ENCODE peak calls at places on chromosomes 4 and X, in eight cellular contexts. I is upper lobe of right lung; V is stomach; T is lung; A is OCI-LY7; G is CD8-positive, alpha-beta T cell; C is left ventricle myocardium inferior; K is heart left ventricle. R is an unnamed sample. For H3K9me3 and H3K4me1, the result is how much of the 10 kb centered on the place peaks cover.

GRCh38 chr4:123020285-123020684 is 97.9 kb upstream of the NUDT6 start:
- DNase-seq in T (no peak), A (no peak), K (no peak), G (no peak), I (no peak), C (no peak), V (no peak), R (no peak)

GRCh38 chr4:8095956-8096689 is 62.5 kb downstream of the ABLIM2 start:
- DNase-seq in C (no peak), V (no peak), T (no peak), K (no peak), G (no peak), I (no peak), A (no peak), R (no peak)

GRCh38 chr4:143668930-143669553 is 31.4 kb downstream of the FREM3 start:
- DNase-seq in G (no peak), A (no peak), I (no peak), T (no peak), C (no peak), K (no peak), V (no peak), R (no peak)

GRCh38 chr4:88008624-88009235 is 1.3 kb downstream of the PKD2 start:
- DNase-seq in K (no peak), C (no peak), A (no peak), T (no peak), G (no peak), I (no peak), V (no peak), R (no peak)

GRCh38 chr4:16225681-16225995 is 633 bp downstream of the TAPT1 start:
- DNase-seq in I (no peak), C (no peak), V (no peak), G (no peak), A (no peak), T (no peak), K (no peak), R (no peak)

GRCh38 chr4:569958-570667 is 6.0 kb downstream of the TMEM271 start:
- DNase-seq in C (no peak), G (no peak), T (no peak), V (no peak), A (no peak), K (no peak), I (no peak), R (no peak)

GRCh38 chr4:17468638-17469221 is 43.2 kb downstream of the QDPR start:
- DNase-seq in V (no peak), C (peak), K (no peak), I (no peak), G (no peak), A (peak), T (no peak), R (no peak)

GRCh38 chrX:107324493-107325310 is 118.3 kb downstream of the DNAAF6 start:
- DNase-seq in I (peak), V (no peak), A (peak), K (no peak), C (no peak), G (no peak), T (no peak), R (no peak)

GRCh38 chr4:188647820-188648380 is 508.7 kb downstream of the TRIML1 start:
- DNase-seq in C (no peak), T (no peak), V (no peak), I (no peak), G (no peak), A (no peak), K (no peak), R (no peak)

GRCh38 chr4:130486186-130486585 is 1390.2 kb downstream of the C4orf33 start:
- DNase-seq in I (no peak), A (no peak), G (no peak), C (no peak), K (no peak), T (no peak), V (no peak), R (no peak)

GRCh38 chr4:177554966-177555574 is 112.8 kb upstream of the AGA start:
- DNase-seq in T (no peak), C (no peak), K (no peak), A (peak), I (no peak), V (no peak), G (no peak), R (peak)

GRCh38 chr4:98786866-98787265 is 128.5 kb upstream of the TSPAN5 start:
- DNase-seq in T (no peak), A (no peak), G (no peak), K (no peak), C (no peak), I (no peak), V (no peak), R (no peak)

GRCh38 chr4:86730310-86730709 is 118.9 kb downstream of the SLC10A6 start:
- DNase-seq in I (no peak), A (no peak), G (no peak), C (no peak), T (no peak), V (no peak), K (no peak), R (no peak)

GRCh38 chr4:75004755-75005668 is 72.1 kb downstream of the PARM1 start:
- DNase-seq in T (no peak), V (peak), C (peak), A (no peak), I (no peak), G (no peak), K (peak), R (peak)

GRCh38 chrX:107135076-107135964 is 16.7 kb upstream of the RBM41 start:
- DNase-seq in V (no peak), I (no peak), A (no peak), T (no peak), C (no peak), G (peak), K (no peak), R (no peak)

GRCh38 chrX:156001001-156001666 is 3.6 kb downstream of the IL9R start:
- DNase-seq in C (no peak), I (no peak), K (no peak), T (no peak), A (no peak), G (no peak), V (no peak), R (no peak)

GRCh38 chrX:120419465-120419864 is 49.6 kb downstream of the LAMP2 start:
- DNase-seq in I (no peak), C (no peak), K (no peak), T (no peak), G (peak), V (no peak), A (peak), R (no peak)

GRCh38 chr4:10007772-10008171 is 13.5 kb downstream of the SLC2A9 start:
- DNase-seq in A (no peak), T (no peak), G (no peak), C (no peak), I (no peak), V (no peak), K (no peak), R (no peak)

GRCh38 chrX:21738950-21739287 is 19.0 kb downstream of the SMPX start:
- DNase-seq in A (no peak), K (no peak), C (no peak), T (no peak), I (no peak), G (no peak), V (no peak), R (no peak)

GRCh38 chr4:7185487-7186030 is 6.8 kb upstream of the SORCS2 start:
- DNase-seq in C (no peak), V (no peak), A (no peak), I (peak), G (no peak), K (no peak), T (no peak), R (no peak)

GRCh38 chr4:67714248-67714583 is 13.3 kb upstream of the UBA6 start:
- DNase-seq in G (no peak), K (no peak), A (no peak), I (no peak), C (no peak), T (no peak), V (no peak), R (no peak)

GRCh38 chrX:13764765-13765164 is 30.2 kb downstream of the OFD1 start:
- DNase-seq in T (no peak), K (no peak), A (no peak), C (no peak), V (peak), G (no peak), I (no peak), R (no peak)

GRCh38 chrX:48891402-48892288 is 5.9 kb downstream of the TIMM17B start:
- DNase-seq in T (peak), I (peak), V (peak), K (peak), A (peak), C (peak), G (peak), R (peak)

GRCh38 chrX:80578518-80579105 is 158.4 kb downstream of the TENT5D start:
- DNase-seq in T (no peak), A (peak), K (no peak), C (no peak), V (no peak), I (no peak), G (no peak), R (no peak)

GRCh38 chr4:170137466-170137865 is 47.7 kb upstream of the AADAT start:
- DNase-seq in T (no peak), K (no peak), G (no peak), A (no peak), V (no peak), C (no peak), I (no peak), R (no peak)

DNA sequence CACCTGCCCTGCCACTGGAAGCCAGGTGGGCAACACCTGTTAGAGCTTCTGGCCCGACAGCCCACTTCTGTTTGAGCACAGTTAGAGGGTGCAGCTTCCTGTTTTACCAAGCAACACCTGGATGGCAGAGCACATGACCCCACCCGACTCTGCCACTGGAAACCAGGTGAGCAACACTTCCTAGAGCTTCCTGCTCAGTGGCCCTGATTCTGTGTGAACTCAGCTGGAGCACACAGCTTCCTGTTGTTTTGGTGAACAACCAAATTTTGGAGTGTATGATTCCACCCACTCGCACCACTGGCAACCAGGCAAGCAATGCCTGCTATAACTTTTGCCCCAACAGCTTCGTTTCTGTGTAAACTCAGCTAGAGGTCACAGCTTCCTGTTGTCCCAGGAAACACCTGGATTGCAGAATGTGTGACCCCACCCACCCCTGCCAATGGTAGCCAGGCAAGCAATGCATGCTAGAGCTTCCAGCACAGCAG is 163.8 kb upstream of the KLF8 start:
- DNase-seq in G (no peak), K (no peak), I (no peak), C (no peak), V (no peak), A (no peak), T (no peak), R (peak)
- H3K9me3 ChIP-seq in G (under half), K (under half), I (under half), C (under half), V (under half), A (under half), T (under half), R (under half)

DNA sequence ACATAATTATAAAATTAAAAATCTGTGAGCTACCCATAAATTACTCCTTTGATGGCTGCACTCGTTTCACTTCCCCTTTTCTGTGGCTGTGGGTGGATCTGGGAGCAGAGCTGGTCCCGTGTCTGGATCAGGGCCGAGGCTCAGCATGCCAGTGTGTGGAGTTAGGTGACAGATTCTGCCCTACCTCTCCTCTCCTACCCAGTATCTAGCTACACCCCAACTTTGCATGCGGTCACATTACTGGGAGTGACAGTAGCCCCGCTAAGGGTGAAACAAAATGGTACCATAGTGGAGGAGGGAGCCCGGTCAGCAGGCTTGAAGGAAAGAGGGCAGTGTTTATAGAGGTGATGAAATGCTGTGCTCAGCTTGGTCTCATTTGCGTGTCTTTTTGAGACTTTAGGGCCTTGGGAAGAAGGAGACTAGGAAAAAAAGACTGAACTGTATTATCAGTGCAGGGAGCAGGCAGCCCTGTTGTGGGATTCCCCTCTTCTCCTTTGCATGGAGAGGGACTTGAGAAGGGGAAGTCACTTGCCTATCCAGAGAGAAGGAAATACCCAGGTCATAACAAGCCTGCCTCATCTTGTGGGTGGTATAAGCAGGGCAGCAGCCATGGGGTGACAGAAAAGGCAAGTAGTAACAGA is 48.4 kb downstream of the ARHGAP10 start:
- DNase-seq in I (peak), K (peak), A (no peak), C (peak), G (no peak), V (no peak), T (no peak), R (no peak)
- H3K4me1 ChIP-seq in I (under half), K (under half), A (under half), C (half or more), G (under half), V (half or more), T (under half), R (under half)

DNA sequence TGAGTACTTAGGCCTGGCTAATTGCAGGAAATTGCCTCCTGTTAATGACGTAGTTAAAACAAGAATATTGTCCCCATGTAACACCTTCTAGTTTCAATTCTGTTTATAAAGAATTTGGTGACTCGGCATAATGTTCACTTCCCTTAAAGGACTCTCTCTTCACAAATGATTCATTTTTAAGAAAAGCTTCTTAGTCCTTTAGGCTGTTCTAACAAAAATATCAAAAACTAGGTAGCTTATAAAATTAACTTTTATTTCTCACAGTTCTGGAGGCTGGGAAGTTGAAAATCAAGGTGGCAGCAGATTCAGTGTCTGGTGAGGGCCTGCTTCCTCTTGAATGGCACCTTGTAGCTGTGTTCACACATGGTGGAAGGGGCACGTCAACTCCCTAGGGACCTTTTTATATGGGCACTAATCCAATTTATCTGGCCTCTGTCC is 23.8 kb downstream of the COL25A1 start:
- DNase-seq in I (no peak), V (no peak), A (peak), G (no peak), T (no peak), C (no peak), K (no peak), R (no peak)
- H3K27ac ChIP-seq in I (no peak), V (no peak), A (no peak), G (no peak), T (no peak), C (no peak), K (no peak), R (no peak)

GRCh38 chr4:165475706-165476070 is 96.9 kb downstream of the CPE start:
- DNase-seq in I (no peak), K (no peak), A (no peak), T (no peak), C (no peak), G (no peak), V (no peak), R (no peak)
- H3K9me3 ChIP-seq in I (under half), K (under half), A (under half), T (under half), C (under half), G (under half), V (under half), R (under half)

DNA sequence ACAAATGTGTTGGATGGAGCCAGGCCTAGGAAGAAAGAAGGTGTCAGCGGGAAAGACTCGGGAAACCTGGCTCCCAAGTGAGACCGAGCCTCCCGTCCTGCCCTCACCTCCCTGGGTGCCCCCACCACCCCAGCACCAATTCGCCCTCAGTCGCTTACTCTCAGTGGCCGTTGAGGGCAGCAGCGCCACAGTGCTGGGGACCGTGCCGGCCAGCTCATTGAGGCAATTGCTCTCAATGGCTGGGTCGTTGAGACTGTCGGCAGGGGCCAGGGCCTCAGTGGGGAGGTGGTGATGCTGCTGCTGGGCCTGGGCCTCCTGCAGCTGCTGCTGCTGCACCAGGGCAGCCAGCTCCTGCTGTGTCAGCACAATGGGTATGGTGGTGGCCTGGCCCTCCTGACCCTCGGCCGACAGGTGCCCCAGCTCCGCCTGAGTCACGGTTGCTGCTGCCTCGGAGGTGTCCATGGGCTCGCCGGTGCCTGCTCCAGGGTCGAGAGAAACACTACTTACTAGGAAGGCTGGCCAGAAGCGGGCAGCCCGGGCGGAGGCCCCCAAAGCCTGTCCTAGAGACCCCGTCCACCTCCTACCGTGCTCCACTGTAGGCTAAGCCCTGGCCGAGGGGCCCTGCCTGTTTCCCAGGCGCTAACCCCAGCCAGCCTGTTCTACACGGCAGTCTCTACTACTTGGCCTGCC is 7.4 kb upstream of the RENBP start:
- DNase-seq in G (no peak), T (no peak), K (no peak), V (no peak), A (no peak), C (no peak), I (no peak), R (no peak)
- H3K4me1 ChIP-seq in G (under half), T (under half), K (under half), V (under half), A (under half), C (under half), I (under half), R (under half)

GRCh38 chr4:83109480-83110221 is 4.9 kb downstream of the PLAC8 start:
- DNase-seq in A (peak), K (no peak), G (peak), I (peak), T (no peak), C (peak), V (peak), R (peak)
- H3K27ac ChIP-seq in A (no peak), K (no peak), G (peak), I (peak), T (peak), C (peak), V (peak), R (peak)

DNA sequence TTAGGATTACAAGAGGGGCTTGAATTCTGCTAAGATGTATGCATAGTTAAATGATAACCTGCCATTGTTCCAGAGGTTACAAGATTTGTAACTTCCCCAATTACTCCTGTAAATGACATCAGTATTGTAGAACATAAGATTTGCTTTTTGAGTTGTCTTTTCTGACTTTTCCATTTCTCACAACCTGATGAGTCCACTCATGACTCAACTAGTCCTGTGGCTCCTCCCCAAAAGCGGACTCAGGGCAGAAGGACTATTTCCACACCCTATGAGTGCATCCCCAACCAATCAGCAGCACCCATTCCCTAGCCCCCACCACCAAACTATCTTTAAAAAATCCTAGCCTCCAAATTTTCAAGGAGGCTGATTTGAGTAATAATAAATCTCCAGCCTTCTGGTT is 54.7 kb downstream of the HOPX start:
- DNase-seq in K (no peak), V (no peak), A (no peak), T (no peak), G (no peak), C (no peak), I (no peak), R (no peak)
- H3K9me3 ChIP-seq in K (under half), V (under half), A (under half), T (under half), G (under half), C (under half), I (under half), R (under half)

R was measured in pancreas.